ENCODE peak calls at places on chromosomes 5 and 9, in six cellular contexts. Y is kidney epithelial cell, E is ovary, V is ascending aorta, P is upper lobe of right lung, R is AG09309. M is an unnamed sample.

GRCh38 chr5:175836741-175837729 is 34.3 kb upstream of the CPLX2 start:
- DNase-seq in Y (no peak), E (no peak), V (no peak), P (no peak), R (no peak), M (no peak)

GRCh38 chr5:146400206-146400605 is 46.9 kb upstream of the TCERG1 start:
- DNase-seq in Y (no peak), E (no peak), V (no peak), P (no peak), R (no peak), M (no peak)

GRCh38 chr9:128005938-128006337 is 25.1 kb upstream of the EEIG1 start:
- DNase-seq in Y (no peak), E (peak; percentile 46), V (no peak), P (no peak), R (no peak), M (no peak)

GRCh38 chr9:32581512-32582143 is 8.7 kb upstream of the NDUFB6 start:
- DNase-seq in Y (peak; percentile 43), E (peak; percentile 27), V (no peak), P (no peak), R (no peak), M (peak; percentile 83)

GRCh38 chr9:15606667-15607472 is 54.0 kb downstream of the CCDC171 start:
- DNase-seq in Y (no peak), E (no peak), V (no peak), P (no peak), R (no peak), M (peak; percentile 66)

GRCh38 chr5:101390317-101390908 is 487.3 kb upstream of the ST8SIA4 start:
- DNase-seq in Y (peak; percentile 37), E (no peak), V (no peak), P (no peak), R (peak; percentile 14), M (peak; percentile 57)

GRCh38 chr9:31597977-31598376 is 786.5 kb upstream of the ACO1 start:
- DNase-seq in Y (peak; percentile 93), E (no peak), V (no peak), P (no peak), R (no peak), M (no peak)

GRCh38 chr9:94588681-94589080 is 4.9 kb downstream of the FBP2 start:
- DNase-seq in Y (no peak), E (no peak), V (no peak), P (no peak), R (no peak), M (no peak)

GRCh38 chr5:72427488-72428437 is 79.4 kb downstream of the ZNF366 start:
- DNase-seq in Y (peak; percentile 14), E (no peak), V (no peak), P (no peak), R (no peak), M (peak; percentile 63)

GRCh38 chr5:43941806-43942205 is 338.8 kb downstream of the NNT start:
- DNase-seq in Y (no peak), E (no peak), V (no peak), P (no peak), R (no peak), M (peak; percentile 5)

GRCh38 chr9:120935383-120935857 is 8.8 kb upstream of the TRAF1 start:
- DNase-seq in Y (peak; percentile 76), E (peak; percentile 95), V (peak; percentile 99), P (peak; percentile 97), R (peak; percentile 80), M (peak; percentile 97)

GRCh38 chr9:18610956-18611355 is 137.0 kb downstream of the ADAMTSL1 start:
- DNase-seq in Y (no peak), E (no peak), V (no peak), P (no peak), R (no peak), M (no peak)

GRCh38 chr9:36832232-36832795 is 201.8 kb downstream of the PAX5 start:
- DNase-seq in Y (no peak), E (no peak), V (no peak), P (peak; percentile 53), R (no peak), M (no peak)

GRCh38 chr9:1400983-1401382 is 350.8 kb downstream of the DMRT2 start:
- DNase-seq in Y (no peak), E (no peak), V (no peak), P (no peak), R (no peak), M (no peak)

GRCh38 chr5:157180374-157181264 is at the start of gene ITK:
- DNase-seq in Y (no peak), E (no peak), V (no peak), P (no peak), R (no peak), M (no peak)

GRCh38 chr9:91591627-91592026 is 168.0 kb upstream of the NFIL3 start:
- DNase-seq in Y (no peak), E (no peak), V (no peak), P (no peak), R (no peak), M (no peak)

GRCh38 chr5:81164936-81165335 is 68.2 kb upstream of the CKMT2 start:
- DNase-seq in Y (peak; percentile 28), E (no peak), V (no peak), P (no peak), R (no peak), M (peak; percentile 11)

GRCh38 chr5:103894882-103895281 is 332.3 kb upstream of the NUDT12 start:
- DNase-seq in Y (no peak), E (no peak), V (no peak), P (no peak), R (peak; percentile 21), M (no peak)

GRCh38 chr9:113587471-113588031 is 124.0 kb downstream of the RGS3 start:
- DNase-seq in Y (no peak), E (peak; percentile 73), V (no peak), P (no peak), R (no peak), M (peak; percentile 47)

GRCh38 chr5:89283758-89284493 is 400.9 kb upstream of the MEF2C start:
- DNase-seq in Y (no peak), E (no peak), V (no peak), P (no peak), R (no peak), M (no peak)

GRCh38 chr9:105330755-105331154 is 86.3 kb downstream of the SLC44A1 start:
- DNase-seq in Y (no peak), E (no peak), V (no peak), P (no peak), R (no peak), M (no peak)

GRCh38 chr5:10556893-10557746 is 6.8 kb upstream of the ANKRD33B start:
- DNase-seq in Y (no peak), E (no peak), V (no peak), P (peak; percentile 34), R (no peak), M (peak; percentile 21)

GRCh38 chr9:114777841-114778240 is 28.0 kb downstream of the TNFSF15 start:
- DNase-seq in Y (no peak), E (no peak), V (no peak), P (no peak), R (no peak), M (no peak)

GRCh38 chr9:75490326-75490725 is 400.1 kb upstream of the PCSK5 start:
- DNase-seq in Y (no peak), E (no peak), V (no peak), P (no peak), R (no peak), M (no peak)

GRCh38 chr5:93421987-93422391 is 159.0 kb downstream of the NR2F1-AS1 start:
- DNase-seq in Y (no peak), E (no peak), V (no peak), P (no peak), R (no peak), M (no peak)

GRCh38 chr5:1247811-1248210 is 22.6 kb downstream of the SLC6A18 start:
- DNase-seq in Y (no peak), E (no peak), V (no peak), P (no peak), R (no peak), M (no peak)

GRCh38 chr9:106717686-106718085 is 145.3 kb upstream of the ZNF462 start:
- DNase-seq in Y (peak; percentile 53), E (no peak), V (no peak), P (no peak), R (peak; percentile 10), M (peak; percentile 64)

DNA sequence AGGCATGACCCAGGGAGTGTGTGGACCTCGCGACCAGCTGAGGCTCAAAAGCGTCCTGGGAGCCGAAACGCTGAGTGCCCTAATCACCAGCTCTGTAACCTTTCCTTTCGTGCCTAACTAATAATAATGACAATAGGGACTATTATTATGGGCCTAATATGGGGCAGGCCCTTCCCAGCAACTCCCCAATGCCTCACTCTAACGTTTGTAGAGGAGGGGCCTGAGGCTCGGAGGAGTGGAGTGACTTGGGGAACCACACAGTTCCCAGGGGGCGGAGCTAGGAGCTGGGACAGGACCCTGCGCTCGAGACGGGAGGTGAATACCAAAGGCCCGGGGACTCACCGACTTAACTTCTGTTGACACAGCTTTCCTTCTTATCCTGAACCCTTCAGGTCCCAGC is 922 bp upstream of the IER5L start:
- DNase-seq in Y (no peak), E (peak; percentile 45), V (no peak), P (no peak), R (no peak), M (no peak)
- H3K4me3 ChIP-seq in Y (no peak overlapping the region), E (no peak overlapping the region), V (no peak overlapping the region), P (no peak overlapping the region), R (no peak overlapping the region), M (no peak overlapping the region)

GRCh38 chr9:124066783-124067563 is 55.4 kb downstream of the LHX2 start:
- DNase-seq in Y (no peak), E (no peak), V (no peak), P (no peak), R (no peak), M (no peak)

GRCh38 chr9:124060844-124061605 is 49.5 kb downstream of the LHX2 start:
- DNase-seq in Y (no peak), E (no peak), V (no peak), P (no peak), R (no peak), M (no peak)

GRCh38 chr9:124062172-124062571 is 50.6 kb downstream of the LHX2 start:
- DNase-seq in Y (no peak), E (no peak), V (no peak), P (no peak), R (no peak), M (no peak)
- TF ChIP-seq CTCF in Y (peak; percentile 10), E (no peak), V (no peak), P (no peak), R (peak; percentile 26), M (no peak)

GRCh38 chr5:35857606-35858205 is 1.0 kb downstream of the IL7R start:
- DNase-seq in Y (peak; percentile 60), E (no peak), V (no peak), P (no peak), R (peak; percentile 75), M (peak; percentile 67)

GRCh38 chr5:35856186-35857003 is at the start of gene IL7R:
- DNase-seq in Y (no peak), E (no peak), V (no peak), P (no peak), R (no peak), M (peak; percentile 33)

GRCh38 chr5:35859101-35859661 is 2.5 kb downstream of the IL7R start:
- DNase-seq in Y (no peak), E (no peak), V (no peak), P (no peak), R (no peak), M (peak; percentile 24)

GRCh38 chr5:35855221-35855620 is 1.5 kb upstream of the IL7R start:
- DNase-seq in Y (no peak), E (no peak), V (no peak), P (no peak), R (no peak), M (no peak)

GRCh38 chr5:35857004-35857345 is 284 bp downstream of the IL7R start:
- DNase-seq in Y (no peak), E (no peak), V (no peak), P (no peak), R (no peak), M (peak; percentile 6)
- H3K4me3 ChIP-seq in Y (no peak overlapping the region), E (no peak overlapping the region), V (no peak overlapping the region), P (peak overlapping the region; percentile 42), R (peak overlapping the region; percentile 33), M (no peak overlapping the region)

GRCh38 chr5:52895572-52896296 is 93.4 kb upstream of the ITGA2 start:
- DNase-seq in Y (no peak), E (no peak), V (no peak), P (no peak), R (no peak), M (no peak)
- TF ChIP-seq CTCF in Y (no peak), E (no peak), V (no peak), P (no peak), R (no peak), M (no peak)

M was measured in fibroblast of the aortic adventitia.